ENCODE peak calls at places on chromosomes 1 and 21, in eight cellular contexts. P is tibial nerve, D is HAP-1, N is SJCRH30, K is heart left ventricle, Y is astrocyte of the spinal cord, M is BE2C, B is lower lobe of right lung. I is an unnamed sample.

GRCh38 chr1:58155418-58156123 is 391.0 kb downstream of the OMA1 start:
- DNase-seq in M (peak), D (no peak), P (no peak), B (no peak), K (peak), N (peak), Y (no peak), I (no peak)

GRCh38 chr1:225437710-225438437 is 10.0 kb upstream of the LBR start:
- DNase-seq in N (no peak), B (no peak), Y (peak), K (no peak), D (peak), P (no peak), M (no peak), I (no peak)

GRCh38 chr21:44571844-44572782 is 1.4 kb upstream of the KRTAP10-4 start:
- DNase-seq in M (no peak), K (no peak), N (no peak), D (no peak), Y (no peak), P (no peak), B (peak), I (no peak)

GRCh38 chr1:93811646-93812045 is 67.4 kb downstream of the DNTTIP2 start:
- DNase-seq in K (no peak), B (no peak), N (no peak), M (no peak), P (no peak), Y (no peak), D (no peak), I (no peak)

GRCh38 chr1:193951989-193952388 is 765.6 kb upstream of the B3GALT2 start:
- DNase-seq in B (no peak), N (no peak), Y (no peak), D (no peak), K (no peak), M (no peak), P (no peak), I (no peak)

GRCh38 chr1:109823543-109824348 is 60.0 kb upstream of the EPS8L3 start:
- DNase-seq in B (no peak), P (peak), N (no peak), M (no peak), Y (peak), K (no peak), D (no peak), I (no peak)

GRCh38 chr1:228037401-228038386 is 30.9 kb downstream of the WNT3A start:
- DNase-seq in K (no peak), P (no peak), Y (no peak), B (no peak), M (no peak), D (no peak), N (no peak), I (no peak)

GRCh38 chr1:201636581-201636980 is 97.7 kb downstream of the NAV1 start:
- DNase-seq in K (no peak), D (no peak), Y (peak), M (no peak), B (no peak), P (no peak), N (peak), I (no peak)

GRCh38 chr1:150613061-150613920 is 16.1 kb downstream of the ENSA start:
- DNase-seq in M (no peak), Y (peak), N (no peak), K (peak), D (no peak), B (no peak), P (no peak), I (no peak)

GRCh38 chr1:168836469-168836868 is 107.5 kb upstream of the DPT start:
- DNase-seq in B (no peak), N (no peak), P (no peak), D (no peak), M (no peak), Y (no peak), K (no peak), I (no peak)

GRCh38 chr1:223726380-223727001 is 14.2 kb downstream of the CAPN2 start:
- DNase-seq in M (peak), P (peak), K (peak), D (no peak), Y (peak), N (peak), B (peak), I (peak)

GRCh38 chr1:218658294-218658693 is 313.2 kb downstream of the TGFB2 start:
- DNase-seq in P (no peak), N (no peak), K (no peak), D (no peak), B (no peak), Y (peak), M (no peak), I (no peak)

GRCh38 chr21:28832013-28832714 is 160.5 kb downstream of the LTN1 start:
- DNase-seq in D (no peak), N (no peak), P (no peak), K (no peak), M (no peak), B (no peak), Y (peak), I (no peak)

GRCh38 chr1:53087332-53088285 is 25.6 kb downstream of the PODN start:
- DNase-seq in N (peak), P (no peak), Y (no peak), D (no peak), K (no peak), M (no peak), B (no peak), I (peak)

GRCh38 chr1:235045034-235045690 is 83.5 kb downstream of the TOMM20 start:
- DNase-seq in P (no peak), B (peak), N (no peak), Y (no peak), D (no peak), M (no peak), K (no peak), I (no peak)

GRCh38 chr1:235045921-235046601 is 82.6 kb downstream of the TOMM20 start:
- DNase-seq in P (no peak), D (no peak), N (no peak), M (no peak), Y (no peak), K (no peak), B (peak), I (no peak)

GRCh38 chr1:235049217-235049616 is 79.4 kb downstream of the TOMM20 start:
- DNase-seq in M (no peak), D (no peak), N (no peak), B (peak), K (no peak), P (no peak), Y (no peak), I (no peak)

GRCh38 chr1:235050911-235051360 is 77.7 kb downstream of the TOMM20 start:
- DNase-seq in N (peak), D (no peak), M (peak), Y (peak), P (no peak), B (peak), K (peak), I (peak)

GRCh38 chr1:235047331-235047871 is 81.2 kb downstream of the TOMM20 start:
- DNase-seq in P (no peak), K (no peak), D (no peak), Y (peak), N (peak), M (no peak), B (peak), I (no peak)
- H3K4me3 ChIP-seq in P (no peak), K (no peak), D (no peak), Y (no peak), N (peak), M (no peak), B (peak), I (no peak)

GRCh38 chr21:41426656-41427311 is 745 bp downstream of the MX1 start:
- DNase-seq in D (no peak), N (no peak), Y (no peak), K (no peak), M (no peak), B (no peak), P (no peak), I (peak)
- H3K4me3 ChIP-seq in D (no peak), N (no peak), Y (peak), K (peak), M (no peak), B (peak), P (peak), I (peak)

GRCh38 chr1:110879758-110880606 is 7.0 kb downstream of the CD53 start:
- DNase-seq in K (no peak), N (no peak), D (no peak), B (no peak), Y (no peak), P (no peak), M (no peak), I (no peak)

GRCh38 chr1:110880708-110881374 is 7.9 kb downstream of the CD53 start:
- DNase-seq in D (no peak), P (no peak), K (no peak), M (no peak), N (no peak), B (no peak), Y (no peak), I (no peak)

GRCh38 chr1:110877776-110878175 is 4.8 kb downstream of the CD53 start:
- DNase-seq in Y (no peak), B (no peak), K (no peak), M (no peak), D (no peak), P (no peak), N (no peak), I (no peak)

GRCh38 chr1:110877364-110877763 is 4.4 kb downstream of the CD53 start:
- DNase-seq in Y (no peak), B (no peak), N (no peak), K (no peak), M (no peak), P (no peak), D (no peak), I (no peak)

GRCh38 chr1:110878993-110879392 is 6.0 kb downstream of the CD53 start:
- DNase-seq in D (no peak), Y (no peak), P (no peak), N (no peak), M (no peak), K (no peak), B (no peak), I (no peak)
- H3K4me3 ChIP-seq in D (no peak), Y (no peak), P (no peak), N (no peak), M (no peak), K (no peak), B (no peak), I (no peak)

GRCh38 chr21:33783580-33783979 is 132.0 kb downstream of the ATP5PO start:
- DNase-seq in B (no peak), K (no peak), N (no peak), M (no peak), D (no peak), P (no peak), Y (no peak), I (no peak)

GRCh38 chr21:33775100-33775828 is 133.0 kb downstream of the ITSN1 start:
- DNase-seq in M (no peak), K (no peak), P (no peak), N (no peak), B (no peak), D (no peak), Y (no peak), I (no peak)

GRCh38 chr21:33783173-33783572 is 132.4 kb downstream of the ATP5PO start:
- DNase-seq in P (no peak), M (no peak), Y (no peak), K (no peak), B (no peak), N (no peak), D (no peak), I (no peak)

GRCh38 chr21:33780631-33781030 is 135.0 kb downstream of the ATP5PO start:
- DNase-seq in M (no peak), P (no peak), K (no peak), D (no peak), Y (peak), N (no peak), B (no peak), I (no peak)
- H3K4me3 ChIP-seq in M (no peak), P (no peak), K (no peak), D (no peak), Y (no peak), N (no peak), B (no peak), I (no peak)

GRCh38 chr1:190477687-190478192 is at the start of gene BRINP3:
- DNase-seq in N (no peak), K (no peak), B (no peak), P (no peak), Y (peak), D (peak), M (no peak), I (peak)

GRCh38 chr1:190478193-190479007 is 736 bp upstream of the BRINP3 start:
- DNase-seq in M (peak), N (no peak), K (no peak), D (peak), Y (peak), B (no peak), P (no peak), I (peak)

GRCh38 chr1:190479537-190479936 is 1.9 kb upstream of the BRINP3 start:
- DNase-seq in P (no peak), B (no peak), N (no peak), K (no peak), D (peak), M (peak), Y (no peak), I (no peak)

GRCh38 chr1:190475394-190476250 is 2.0 kb downstream of the BRINP3 start:
- DNase-seq in Y (peak), K (no peak), P (no peak), N (no peak), D (peak), B (peak), M (no peak), I (no peak)

DNA sequence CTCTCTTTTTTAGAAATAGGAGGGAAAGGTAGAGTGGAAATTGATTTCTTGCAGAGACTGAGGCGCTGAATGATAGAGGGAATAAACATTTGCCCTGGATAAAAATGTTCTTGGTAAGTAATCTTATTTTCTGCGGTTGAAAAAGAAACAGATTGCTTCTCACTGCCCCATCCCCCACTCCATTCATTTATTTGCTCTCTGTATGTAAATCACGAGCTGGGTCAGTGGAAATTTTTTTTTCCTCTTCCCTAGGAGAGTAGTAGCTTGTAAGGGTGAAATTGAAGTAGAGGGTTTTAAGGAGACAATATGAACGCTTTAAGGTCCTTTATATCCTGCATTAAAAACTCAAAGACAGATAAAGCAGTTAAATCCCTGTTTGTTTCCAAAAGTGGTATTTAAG is 1.4 kb upstream of the BRINP3 start:
- DNase-seq in Y (no peak), K (no peak), D (peak), B (no peak), P (no peak), N (no peak), M (no peak), I (no peak)
- H3K4me3 ChIP-seq in Y (peak), K (peak), D (peak), B (peak), P (peak), N (no peak), M (peak), I (peak)

DNA sequence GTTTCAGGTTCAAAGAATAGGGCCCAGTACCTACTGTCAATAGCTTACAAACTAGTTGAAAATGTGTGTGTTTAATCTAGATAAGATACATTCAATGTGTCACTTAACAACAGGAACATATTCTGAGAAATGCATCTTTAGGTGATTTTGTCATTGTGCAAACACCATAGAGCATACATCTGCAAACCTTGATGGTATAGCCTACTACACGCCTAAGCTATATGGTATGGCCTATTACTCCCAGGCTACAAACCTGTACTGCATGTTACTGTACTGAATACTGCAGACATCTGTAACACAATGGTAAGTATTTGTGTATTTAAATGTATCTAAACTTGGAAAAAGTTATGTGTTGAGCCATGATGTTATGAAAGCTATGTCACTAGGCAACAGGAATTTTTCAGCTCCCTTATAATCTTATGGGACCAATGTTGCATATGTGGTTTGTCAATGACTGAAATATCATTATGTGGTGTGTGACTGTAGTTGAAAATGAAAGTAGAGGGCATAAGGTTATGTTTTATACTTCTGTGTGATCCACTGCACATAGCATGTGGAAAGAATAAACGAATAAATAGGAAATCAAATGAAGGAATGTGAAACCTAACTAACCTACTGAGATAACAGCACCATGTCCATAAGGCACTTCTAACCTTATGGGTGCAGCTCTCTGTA is 129.0 kb upstream of the CAMK1G start:
- DNase-seq in Y (no peak), B (no peak), D (no peak), N (no peak), P (no peak), M (no peak), K (no peak), I (no peak)
- H3K4me3 ChIP-seq in Y (no peak), B (no peak), D (no peak), N (no peak), P (no peak), M (no peak), K (no peak), I (no peak)

DNA sequence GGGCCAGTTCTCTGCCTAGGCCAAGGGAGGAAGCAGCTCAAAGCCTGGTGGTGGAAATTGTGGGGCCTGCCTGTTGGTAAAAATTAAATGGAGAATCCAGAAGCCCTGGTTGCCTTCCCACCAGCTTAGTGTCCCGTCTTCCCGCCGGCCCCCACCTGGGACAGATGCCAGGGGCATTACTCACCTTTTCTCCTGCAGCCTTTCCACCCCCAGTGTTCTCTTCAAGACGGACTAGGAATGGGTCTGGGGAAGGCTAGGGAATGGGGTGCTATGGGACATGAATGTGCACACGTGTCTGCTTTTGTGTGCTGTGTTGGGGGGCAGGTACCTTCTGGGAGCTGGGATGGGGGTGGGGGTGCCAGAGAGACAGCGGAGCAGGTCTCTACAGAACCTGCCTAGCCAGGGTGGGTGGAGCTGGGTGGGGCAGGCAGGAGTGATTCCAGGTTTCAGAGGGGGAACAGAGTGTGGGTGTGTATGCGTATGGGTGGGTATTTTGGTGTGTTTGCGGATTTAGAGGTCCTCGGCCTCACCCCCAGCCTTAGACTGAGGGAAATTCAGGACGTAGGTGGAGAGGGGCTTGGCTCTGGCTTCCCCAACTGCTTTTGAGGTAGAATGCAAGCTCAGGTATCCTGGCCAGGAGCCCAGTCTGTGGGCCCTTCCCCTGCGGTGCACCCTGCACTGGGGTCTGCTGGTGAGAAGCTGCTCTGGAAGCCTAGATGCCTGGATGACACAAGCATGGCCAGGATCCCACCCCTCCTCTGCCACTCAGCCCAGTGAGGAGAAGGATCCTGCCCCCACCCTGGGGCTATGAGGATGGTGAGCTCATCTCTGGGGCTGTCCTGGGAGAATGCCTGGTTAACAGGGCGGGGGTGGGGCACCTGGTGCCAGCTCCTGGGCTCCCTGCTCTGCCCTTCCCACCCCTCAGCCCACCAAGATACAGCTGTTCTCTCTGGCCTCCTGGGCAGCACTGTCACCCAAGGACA is 7.7 kb downstream of the VANGL2 start:
- DNase-seq in K (no peak), M (peak), N (no peak), B (no peak), Y (peak), D (no peak), P (no peak), I (peak)
- H3K4me3 ChIP-seq in K (no peak), M (no peak), N (no peak), B (no peak), Y (no peak), D (no peak), P (no peak), I (no peak)

GRCh38 chr1:153262462-153263157 is 3.1 kb downstream of the LORICRIN start:
- DNase-seq in B (no peak), Y (no peak), K (no peak), M (no peak), P (no peak), D (no peak), N (no peak), I (no peak)

GRCh38 chr1:153259387-153259786 is at the start of gene LORICRIN:
- DNase-seq in D (no peak), P (no peak), M (no peak), N (no peak), K (no peak), Y (no peak), B (no peak), I (no peak)

GRCh38 chr1:153260980-153261792 is 1.7 kb downstream of the LORICRIN start:
- DNase-seq in P (no peak), B (peak), D (no peak), N (no peak), K (peak), Y (peak), M (peak), I (peak)

GRCh38 chr1:153260473-153260979 is 1.0 kb downstream of the LORICRIN start:
- DNase-seq in N (no peak), B (no peak), Y (no peak), P (no peak), K (no peak), M (no peak), D (no peak), I (peak)

GRCh38 chr1:153261793-153262371 is 2.4 kb downstream of the LORICRIN start:
- DNase-seq in Y (no peak), P (no peak), N (no peak), K (no peak), D (no peak), B (no peak), M (no peak), I (no peak)
- H3K4me3 ChIP-seq in Y (peak), P (peak), N (no peak), K (peak), D (peak), B (peak), M (no peak), I (peak)

GRCh38 chr1:1373051-1373450 is 2.0 kb downstream of the AURKAIP1 start:
- DNase-seq in N (no peak), B (no peak), P (no peak), M (no peak), D (no peak), K (no peak), Y (no peak), I (no peak)
- H3K4me3 ChIP-seq in N (no peak), B (no peak), P (no peak), M (no peak), D (no peak), K (no peak), Y (no peak), I (no peak)

GRCh38 chr1:61641578-61642336 is 83.2 kb downstream of the TM2D1 start:
- DNase-seq in K (peak), P (peak), M (peak), N (peak), D (peak), Y (peak), B (peak), I (peak)
- H3K4me3 ChIP-seq in K (peak), P (no peak), M (no peak), N (no peak), D (no peak), Y (no peak), B (peak), I (no peak)